ENCODE peak calls at places on chromosomes 3 and 15, in six cellular contexts. One of them, this sample, is unnamed. For H3K4me1, the result is how much of the 10 kb centered on the place peaks cover.

GRCh38 chr3:71310595-71311319 is 272.8 kb downstream of the FOXP1 start:
- DNase-seq in mesendoderm: peak
- DNase-seq in testis: peak
- DNase-seq in effector memory CD4-positive, alpha-beta T cell: no peak
- DNase-seq in cardiac muscle cell: no peak
- DNase-seq in HepG2: peak
- DNase-seq in this sample: peak

GRCh38 chr3:100982710-100983109 is 10.5 kb downstream of the ABI3BP start:
- DNase-seq in mesendoderm: no peak
- DNase-seq in testis: peak
- DNase-seq in effector memory CD4-positive, alpha-beta T cell: no peak
- DNase-seq in cardiac muscle cell: peak
- DNase-seq in HepG2: no peak
- DNase-seq in this sample: no peak

GRCh38 chr3:159947220-159947619 is 41.4 kb upstream of the IL12A start:
- DNase-seq in mesendoderm: no peak
- DNase-seq in testis: no peak
- DNase-seq in effector memory CD4-positive, alpha-beta T cell: no peak
- DNase-seq in cardiac muscle cell: no peak
- DNase-seq in HepG2: no peak
- DNase-seq in this sample: no peak

GRCh38 chr15:72011291-72011940 is 106.5 kb downstream of the MYO9A start:
- DNase-seq in mesendoderm: no peak
- DNase-seq in testis: no peak
- DNase-seq in effector memory CD4-positive, alpha-beta T cell: no peak
- DNase-seq in cardiac muscle cell: no peak
- DNase-seq in HepG2: no peak
- DNase-seq in this sample: no peak

GRCh38 chr3:147813256-147813655 is 404.1 kb downstream of the ZIC1 start:
- DNase-seq in mesendoderm: no peak
- DNase-seq in testis: no peak
- DNase-seq in effector memory CD4-positive, alpha-beta T cell: no peak
- DNase-seq in cardiac muscle cell: no peak
- DNase-seq in HepG2: no peak
- DNase-seq in this sample: no peak

GRCh38 chr15:40331026-40331425 is 7.5 kb downstream of the INAFM2 start:
- DNase-seq in mesendoderm: no peak
- DNase-seq in testis: no peak
- DNase-seq in effector memory CD4-positive, alpha-beta T cell: no peak
- DNase-seq in cardiac muscle cell: no peak
- DNase-seq in HepG2: no peak
- DNase-seq in this sample: no peak

GRCh38 chr15:31081568-31082250 is 19.8 kb downstream of the TRPM1 start:
- DNase-seq in mesendoderm: no peak
- DNase-seq in testis: no peak
- DNase-seq in effector memory CD4-positive, alpha-beta T cell: no peak
- DNase-seq in cardiac muscle cell: no peak
- DNase-seq in HepG2: no peak
- DNase-seq in this sample: no peak

GRCh38 chr3:172259191-172259590 is 189.1 kb downstream of the GHSR start:
- DNase-seq in mesendoderm: no peak
- DNase-seq in testis: peak
- DNase-seq in effector memory CD4-positive, alpha-beta T cell: no peak
- DNase-seq in cardiac muscle cell: peak
- DNase-seq in HepG2: no peak
- DNase-seq in this sample: no peak

GRCh38 chr15:25712192-25712960 is 150.8 kb downstream of the ATP10A start:
- DNase-seq in mesendoderm: no peak
- DNase-seq in testis: no peak
- DNase-seq in effector memory CD4-positive, alpha-beta T cell: no peak
- DNase-seq in cardiac muscle cell: no peak
- DNase-seq in HepG2: no peak
- DNase-seq in this sample: peak

GRCh38 chr3:115698851-115699535 is 75.7 kb downstream of the GAP43 start:
- DNase-seq in mesendoderm: peak
- DNase-seq in testis: no peak
- DNase-seq in effector memory CD4-positive, alpha-beta T cell: no peak
- DNase-seq in cardiac muscle cell: no peak
- DNase-seq in HepG2: no peak
- DNase-seq in this sample: no peak

DNA sequence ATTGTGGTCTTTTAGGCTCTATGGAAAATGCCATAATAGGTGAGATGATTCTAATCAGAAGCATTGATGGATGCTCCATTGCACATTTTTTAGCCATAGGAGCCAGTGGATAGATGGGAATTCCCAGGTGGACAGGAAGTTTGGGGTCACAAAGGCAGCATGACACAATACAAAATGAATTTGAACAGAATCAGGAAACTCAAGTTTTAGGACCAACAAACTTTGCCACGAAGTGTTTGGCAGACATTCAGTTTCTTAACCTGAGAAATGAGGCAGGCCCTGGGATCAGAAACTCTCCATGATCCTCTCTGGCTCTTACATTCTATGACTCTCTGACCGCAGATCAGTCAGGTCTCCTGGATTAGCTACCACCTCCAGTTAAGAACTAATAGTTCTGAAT is 275.4 kb downstream of the TIGIT start:
- DNase-seq in mesendoderm: no peak
- DNase-seq in testis: no peak
- DNase-seq in effector memory CD4-positive, alpha-beta T cell: no peak
- DNase-seq in cardiac muscle cell: no peak
- DNase-seq in HepG2: no peak
- DNase-seq in this sample: no peak
- H3K4me1 ChIP-seq in mesendoderm: under half
- H3K4me1 ChIP-seq in testis: under half
- H3K4me1 ChIP-seq in effector memory CD4-positive, alpha-beta T cell: under half
- H3K4me1 ChIP-seq in cardiac muscle cell: under half
- H3K4me1 ChIP-seq in HepG2: under half
- H3K4me1 ChIP-seq in this sample: under half

DNA sequence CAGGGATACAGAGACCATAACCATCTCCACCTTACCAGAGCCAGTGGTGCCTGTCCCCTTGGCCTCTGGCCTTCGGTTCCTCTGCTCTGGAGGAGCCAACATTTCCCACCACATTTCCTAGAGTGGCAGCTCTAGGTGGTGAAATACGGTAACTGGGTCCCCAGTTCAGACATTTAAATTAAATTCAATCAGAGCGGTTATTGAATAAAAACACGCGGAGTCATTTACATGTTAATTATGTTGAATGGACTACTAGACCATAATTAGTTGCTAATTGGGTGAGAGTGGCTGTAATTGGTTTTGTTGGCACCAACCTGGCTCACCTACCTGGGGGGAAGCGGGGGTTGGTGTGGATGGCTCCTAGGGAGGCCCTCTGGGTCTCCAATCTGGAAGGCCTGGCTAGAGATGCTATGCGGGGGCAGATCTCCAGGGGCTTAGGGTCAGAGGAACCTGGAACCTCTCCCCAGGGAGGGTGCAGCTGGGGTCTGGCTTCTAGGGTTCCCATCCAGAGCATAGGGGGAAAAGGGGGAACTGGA is 12.7 kb downstream of the SEMA3F start:
- DNase-seq in mesendoderm: no peak
- DNase-seq in testis: no peak
- DNase-seq in effector memory CD4-positive, alpha-beta T cell: no peak
- DNase-seq in cardiac muscle cell: no peak
- DNase-seq in HepG2: no peak
- DNase-seq in this sample: no peak
- H3K4me1 ChIP-seq in mesendoderm: under half
- H3K4me1 ChIP-seq in testis: under half
- H3K4me1 ChIP-seq in effector memory CD4-positive, alpha-beta T cell: under half
- H3K4me1 ChIP-seq in cardiac muscle cell: under half
- H3K4me1 ChIP-seq in HepG2: half or more
- H3K4me1 ChIP-seq in this sample: under half

GRCh38 chr15:88625943-88626741 is 5.0 kb downstream of the AEN start:
- DNase-seq in mesendoderm: no peak
- DNase-seq in testis: no peak
- DNase-seq in effector memory CD4-positive, alpha-beta T cell: no peak
- DNase-seq in cardiac muscle cell: no peak
- DNase-seq in HepG2: no peak
- DNase-seq in this sample: no peak
- H3K4me1 ChIP-seq in mesendoderm: under half
- H3K4me1 ChIP-seq in testis: under half
- H3K4me1 ChIP-seq in effector memory CD4-positive, alpha-beta T cell: half or more
- H3K4me1 ChIP-seq in cardiac muscle cell: under half
- H3K4me1 ChIP-seq in HepG2: half or more
- H3K4me1 ChIP-seq in this sample: under half

GRCh38 chr15:73992594-73992898 is 451 bp upstream of the STOML1 start:
- DNase-seq in mesendoderm: no peak
- DNase-seq in testis: no peak
- DNase-seq in effector memory CD4-positive, alpha-beta T cell: no peak
- DNase-seq in cardiac muscle cell: no peak
- DNase-seq in HepG2: no peak
- DNase-seq in this sample: no peak

GRCh38 chr15:73994912-73995622 is 551 bp downstream of the PML start:
- DNase-seq in mesendoderm: peak
- DNase-seq in testis: no peak
- DNase-seq in effector memory CD4-positive, alpha-beta T cell: no peak
- DNase-seq in cardiac muscle cell: no peak
- DNase-seq in HepG2: no peak
- DNase-seq in this sample: peak

GRCh38 chr15:73993211-73993994 is 1.1 kb upstream of the PML start:
- DNase-seq in mesendoderm: no peak
- DNase-seq in testis: no peak
- DNase-seq in effector memory CD4-positive, alpha-beta T cell: no peak
- DNase-seq in cardiac muscle cell: no peak
- DNase-seq in HepG2: no peak
- DNase-seq in this sample: no peak

GRCh38 chr15:73996267-73996666 is 1.8 kb downstream of the PML start:
- DNase-seq in mesendoderm: no peak
- DNase-seq in testis: no peak
- DNase-seq in effector memory CD4-positive, alpha-beta T cell: no peak
- DNase-seq in cardiac muscle cell: no peak
- DNase-seq in HepG2: no peak
- DNase-seq in this sample: no peak

DNA sequence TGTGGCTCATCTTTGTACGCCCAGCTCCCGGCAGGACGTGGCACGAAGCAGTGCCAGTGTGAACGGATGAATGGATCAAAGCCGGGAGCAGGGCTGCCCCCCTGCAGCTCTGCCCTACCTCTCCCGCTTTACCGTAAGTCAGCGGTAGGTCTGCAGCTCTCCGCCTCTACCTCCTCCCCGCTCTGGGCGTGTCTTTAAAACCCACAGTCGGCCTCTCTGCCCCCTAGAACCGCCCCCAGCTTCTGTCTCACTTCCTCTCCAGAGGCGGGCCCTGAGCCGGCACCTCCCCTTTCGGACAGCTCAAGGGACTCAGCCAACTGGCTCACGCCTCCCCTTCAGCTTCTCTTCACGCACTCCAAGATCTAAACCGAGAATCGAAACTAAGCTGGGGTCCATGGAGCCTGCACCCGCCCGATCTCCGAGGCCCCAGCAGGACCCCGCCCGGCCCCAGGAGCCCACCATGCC is at the start of gene PML:
- DNase-seq in mesendoderm: peak
- DNase-seq in testis: peak
- DNase-seq in effector memory CD4-positive, alpha-beta T cell: peak
- DNase-seq in cardiac muscle cell: peak
- DNase-seq in HepG2: peak
- DNase-seq in this sample: peak
- H3K4me1 ChIP-seq in mesendoderm: under half
- H3K4me1 ChIP-seq in testis: under half
- H3K4me1 ChIP-seq in effector memory CD4-positive, alpha-beta T cell: under half
- H3K4me1 ChIP-seq in cardiac muscle cell: under half
- H3K4me1 ChIP-seq in HepG2: under half
- H3K4me1 ChIP-seq in this sample: under half

GRCh38 chr15:35692256-35692867 is 146.4 kb upstream of the DPH6 start:
- DNase-seq in mesendoderm: no peak
- DNase-seq in testis: no peak
- DNase-seq in effector memory CD4-positive, alpha-beta T cell: no peak
- DNase-seq in cardiac muscle cell: no peak
- DNase-seq in HepG2: no peak
- DNase-seq in this sample: no peak

GRCh38 chr15:35693887-35694286 is 147.9 kb upstream of the DPH6 start:
- DNase-seq in mesendoderm: no peak
- DNase-seq in testis: no peak
- DNase-seq in effector memory CD4-positive, alpha-beta T cell: no peak
- DNase-seq in cardiac muscle cell: peak
- DNase-seq in HepG2: peak
- DNase-seq in this sample: no peak

GRCh38 chr15:35693286-35693685 is 147.3 kb upstream of the DPH6 start:
- DNase-seq in mesendoderm: no peak
- DNase-seq in testis: no peak
- DNase-seq in effector memory CD4-positive, alpha-beta T cell: no peak
- DNase-seq in cardiac muscle cell: no peak
- DNase-seq in HepG2: no peak
- DNase-seq in this sample: no peak

GRCh38 chr15:35696767-35697231 is 150.8 kb upstream of the DPH6 start:
- DNase-seq in mesendoderm: peak
- DNase-seq in testis: no peak
- DNase-seq in effector memory CD4-positive, alpha-beta T cell: no peak
- DNase-seq in cardiac muscle cell: no peak
- DNase-seq in HepG2: peak
- DNase-seq in this sample: peak

DNA sequence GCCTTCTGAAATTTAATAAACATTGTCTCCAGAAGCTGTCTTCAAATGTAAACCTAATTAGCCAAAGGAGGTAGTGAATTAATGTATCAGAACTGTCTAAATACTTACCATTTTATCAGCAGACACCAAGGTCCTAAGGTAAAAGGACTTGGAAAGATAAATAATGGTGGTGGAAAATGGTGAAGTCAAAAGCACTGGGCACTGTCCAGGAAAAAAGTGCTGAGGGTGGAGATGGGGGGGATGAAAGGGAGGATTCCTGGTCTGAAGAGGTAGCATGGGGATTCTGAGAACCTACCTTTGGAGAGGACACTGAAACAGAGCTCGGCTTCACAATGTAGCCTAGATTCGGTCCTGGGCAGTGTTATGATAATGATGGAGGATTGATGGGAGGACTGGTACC is 149.0 kb upstream of the DPH6 start:
- DNase-seq in mesendoderm: no peak
- DNase-seq in testis: no peak
- DNase-seq in effector memory CD4-positive, alpha-beta T cell: no peak
- DNase-seq in cardiac muscle cell: no peak
- DNase-seq in HepG2: no peak
- DNase-seq in this sample: no peak
- H3K4me1 ChIP-seq in mesendoderm: under half
- H3K4me1 ChIP-seq in testis: under half
- H3K4me1 ChIP-seq in effector memory CD4-positive, alpha-beta T cell: under half
- H3K4me1 ChIP-seq in cardiac muscle cell: half or more
- H3K4me1 ChIP-seq in HepG2: under half
- H3K4me1 ChIP-seq in this sample: half or more

DNA sequence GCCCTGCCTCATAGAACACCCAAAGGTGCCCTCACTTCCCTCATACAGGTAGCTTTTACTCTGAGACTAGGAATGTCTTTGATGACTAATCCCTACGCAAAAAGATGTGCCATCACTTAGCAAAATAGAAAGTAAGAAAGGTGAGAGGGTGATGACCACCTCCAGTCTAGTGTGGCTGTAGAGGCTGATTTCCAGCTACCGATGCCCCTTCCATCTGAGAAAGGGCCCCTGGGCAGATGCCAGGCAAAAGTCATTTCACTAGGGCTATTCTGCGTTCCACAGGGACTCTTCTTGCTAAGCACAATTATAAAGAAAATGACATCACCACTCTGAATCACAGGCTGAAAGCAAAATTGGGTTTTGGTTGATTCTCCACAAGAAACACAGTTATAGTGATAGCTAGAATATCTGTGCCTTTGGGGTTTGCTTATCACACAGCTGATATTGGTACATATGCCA is 77.4 kb downstream of the RBPMS2 start:
- DNase-seq in mesendoderm: no peak
- DNase-seq in testis: no peak
- DNase-seq in effector memory CD4-positive, alpha-beta T cell: no peak
- DNase-seq in cardiac muscle cell: no peak
- DNase-seq in HepG2: no peak
- DNase-seq in this sample: no peak
- H3K4me1 ChIP-seq in mesendoderm: under half
- H3K4me1 ChIP-seq in testis: half or more
- H3K4me1 ChIP-seq in effector memory CD4-positive, alpha-beta T cell: under half
- H3K4me1 ChIP-seq in cardiac muscle cell: half or more
- H3K4me1 ChIP-seq in HepG2: half or more
- H3K4me1 ChIP-seq in this sample: under half

This sample was measured in Caco-2.